ENCODE peak calls at places on chromosomes 3 and 15, in nine cellular contexts. D is WTC11; R is CD4-positive, alpha-beta T cell; U is uterus; S is bronchial epithelial cell; F is activated CD8-positive, alpha-beta T cell treated with anti-CD3 and anti-CD28 coated beads for 36 hours; C is astrocyte; W is cardiac muscle cell; V is activated B cell treated with CpG ODN at 0.5 μM for 24 hours. I is an unnamed sample.

GRCh38 chr15:58549013-58549779 is 117.4 kb downstream of the LIPC start:
- DNase-seq in D (no peak), R (no peak), U (no peak), S (no peak), F (no peak), C (no peak), W (peak; percentile 27), V (no peak), I (no peak)

GRCh38 chr3:109532257-109533216 is 195.2 kb upstream of the DPPA4 start:
- DNase-seq in D (peak; percentile 72), R (peak; percentile 15), U (no peak), S (peak; percentile 55), F (peak; percentile 74), C (peak; percentile 70), W (peak; percentile 61), V (no peak), I (peak; percentile 49)

GRCh38 chr3:86109434-86109833 is 881.5 kb downstream of the VGLL3 start:
- DNase-seq in D (no peak), R (no peak), U (no peak), S (no peak), F (no peak), C (no peak), W (no peak), V (no peak), I (no peak)

GRCh38 chr15:52788099-52788986 is 1.8 kb downstream of the ONECUT1 start:
- DNase-seq in D (no peak), R (no peak), U (no peak), S (no peak), F (no peak), C (no peak), W (no peak), V (no peak), I (no peak)

GRCh38 chr3:118817748-118818165 is 216.9 kb downstream of the IGSF11 start:
- DNase-seq in D (peak; percentile 54), R (no peak), U (no peak), S (peak; percentile 65), F (peak; percentile 71), C (peak; percentile 23), W (peak; percentile 70), V (no peak), I (peak; percentile 55)

GRCh38 chr3:114060906-114061655 is 4.5 kb downstream of the QTRT2 start:
- DNase-seq in D (no peak), R (no peak), U (no peak), S (no peak), F (no peak), C (no peak), W (no peak), V (no peak), I (no peak)

GRCh38 chr3:98930413-98930812 is 28.9 kb upstream of the DCBLD2 start:
- DNase-seq in D (no peak), R (no peak), U (no peak), S (no peak), F (no peak), C (no peak), W (no peak), V (no peak), I (no peak)

GRCh38 chr15:68644996-68645395 is 66.2 kb downstream of the CORO2B start:
- DNase-seq in D (no peak), R (no peak), U (no peak), S (no peak), F (no peak), C (no peak), W (peak; percentile 11), V (no peak), I (no peak)

GRCh38 chr15:41557673-41558399 is 1.2 kb upstream of the TYRO3 start:
- DNase-seq in D (peak; percentile 76), R (peak; percentile 56), U (peak; percentile 67), S (peak; percentile 51), F (peak; percentile 84), C (peak; percentile 32), W (peak; percentile 83), V (peak; percentile 39), I (peak; percentile 74)

GRCh38 chr3:143885803-143886427 is 37.6 kb upstream of the SLC9A9 start:
- DNase-seq in D (peak; percentile 20), R (no peak), U (no peak), S (peak; percentile 48), F (peak; percentile 59), C (no peak), W (peak; percentile 51), V (no peak), I (peak; percentile 7)

GRCh38 chr3:196322-197153 is at the start of gene CHL1:
- DNase-seq in D (no peak), R (no peak), U (peak; percentile 15), S (no peak), F (no peak), C (no peak), W (peak; percentile 46), V (peak; percentile 21), I (peak; percentile 70)

DNA sequence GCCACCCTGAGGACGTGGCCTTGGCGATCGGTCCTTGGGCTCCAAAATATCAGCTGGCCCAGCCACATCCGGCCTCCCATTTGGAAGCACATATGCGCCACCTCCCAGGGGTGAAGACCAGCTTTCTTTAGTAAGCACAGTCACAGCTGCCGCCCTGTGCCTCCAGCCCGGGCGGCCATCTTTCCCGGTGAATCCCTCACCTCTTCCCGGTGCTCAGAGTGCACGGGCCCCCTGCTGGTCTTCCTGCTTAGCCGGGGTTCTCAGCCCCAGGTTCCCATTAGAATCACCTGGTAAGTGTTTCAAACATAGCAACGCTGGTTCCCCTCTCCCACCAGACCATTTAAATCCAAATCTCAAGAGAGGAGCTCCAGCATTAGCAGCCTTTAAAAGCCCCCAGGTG is 232.2 kb downstream of the VPS13C start:
- DNase-seq in D (no peak), R (no peak), U (no peak), S (no peak), F (no peak), C (no peak), W (no peak), V (no peak), I (no peak)
- TF ChIP-seq CTCF in D (no peak), R (no peak), U (no peak), S (no peak), F (no peak), C (no peak), W (no peak), V (no peak), I (no peak)

GRCh38 chr3:30747771-30748281 is 141.4 kb downstream of the TGFBR2 start:
- DNase-seq in D (no peak), R (no peak), U (no peak), S (peak; percentile 80), F (no peak), C (peak; percentile 89), W (peak; percentile 36), V (no peak), I (no peak)

GRCh38 chr3:30750967-30751366 is 143.5 kb downstream of the GADL1 start:
- DNase-seq in D (peak; percentile 31), R (no peak), U (no peak), S (no peak), F (no peak), C (no peak), W (no peak), V (no peak), I (no peak)

GRCh38 chr3:30752961-30753360 is 141.5 kb downstream of the GADL1 start:
- DNase-seq in D (no peak), R (no peak), U (no peak), S (peak; percentile 87), F (peak; percentile 23), C (peak; percentile 71), W (no peak), V (no peak), I (no peak)

GRCh38 chr3:30749230-30749629 is 142.8 kb downstream of the TGFBR2 start:
- DNase-seq in D (no peak), R (no peak), U (no peak), S (peak; percentile 83), F (no peak), C (peak; percentile 27), W (no peak), V (no peak), I (no peak)

DNA sequence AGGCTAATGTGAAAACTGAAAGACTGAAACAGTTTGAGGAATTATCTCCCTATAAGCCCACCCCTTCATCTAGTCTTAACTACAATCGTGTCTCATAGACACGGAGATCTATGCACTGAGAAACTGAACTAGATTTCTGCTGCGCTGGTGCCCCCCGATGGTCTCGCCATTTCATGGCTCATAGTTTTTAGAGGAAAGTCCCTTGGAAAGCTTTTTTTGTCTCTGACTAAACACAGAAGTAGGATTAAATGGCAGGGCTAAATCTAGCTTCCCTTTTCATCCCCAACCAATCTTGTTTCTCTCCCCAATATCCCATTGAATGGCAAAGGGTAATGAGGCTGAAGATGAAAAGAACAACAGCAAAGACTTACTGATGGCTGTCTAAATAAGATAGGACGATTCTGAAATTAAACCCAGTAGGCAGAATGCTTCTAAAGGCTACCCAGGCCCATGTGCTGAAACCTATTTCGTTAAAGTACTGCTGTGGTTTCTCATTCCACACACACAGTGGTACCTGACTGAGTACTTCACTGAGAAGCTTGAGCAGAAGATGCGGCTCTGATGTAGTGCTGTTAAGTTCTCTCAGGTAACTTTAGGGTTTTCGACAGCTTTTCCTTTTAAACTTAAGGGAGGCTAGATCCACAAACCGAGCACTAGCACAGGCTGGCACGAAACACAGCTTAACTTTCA is 142.7 kb downstream of the GADL1 start:
- DNase-seq in D (peak; percentile 54), R (peak; percentile 40), U (peak; percentile 21), S (peak; percentile 24), F (peak; percentile 83), C (peak; percentile 26), W (peak; percentile 54), V (peak; percentile 20), I (peak; percentile 44)
- TF ChIP-seq CTCF in D (peak; percentile 18), R (peak; percentile 73), U (no peak), S (peak; percentile 12), F (peak; percentile 75), C (peak; percentile 51), W (peak; percentile 59), V (no peak), I (peak; percentile 47)

GRCh38 chr15:38701134-38701533 is 136.5 kb upstream of the RASGRP1 start:
- DNase-seq in D (no peak), R (no peak), U (no peak), S (no peak), F (no peak), C (no peak), W (no peak), V (no peak), I (no peak)

GRCh38 chr15:38696790-38697495 is 132.3 kb upstream of the RASGRP1 start:
- DNase-seq in D (no peak), R (no peak), U (no peak), S (no peak), F (no peak), C (no peak), W (no peak), V (no peak), I (no peak)

GRCh38 chr15:38698215-38698614 is 133.6 kb upstream of the RASGRP1 start:
- DNase-seq in D (no peak), R (no peak), U (no peak), S (no peak), F (peak; percentile 47), C (no peak), W (no peak), V (no peak), I (no peak)

GRCh38 chr15:38702178-38702912 is 137.7 kb upstream of the RASGRP1 start:
- DNase-seq in D (no peak), R (no peak), U (no peak), S (peak; percentile 80), F (no peak), C (no peak), W (no peak), V (no peak), I (no peak)

GRCh38 chr15:38699633-38700230 is 135.1 kb upstream of the RASGRP1 start:
- DNase-seq in D (peak; percentile 67), R (peak; percentile 61), U (peak; percentile 27), S (peak; percentile 67), F (peak; percentile 89), C (no peak), W (peak; percentile 66), V (no peak), I (peak; percentile 53)
- TF ChIP-seq CTCF in D (peak; percentile 60), R (peak; percentile 96), U (peak; percentile 51), S (peak; percentile 84), F (peak; percentile 89), C (peak; percentile 92), W (peak; percentile 95), V (no peak), I (peak; percentile 78)

GRCh38 chr15:26126070-26126469 is 262.9 kb upstream of the ATP10A start:
- DNase-seq in D (no peak), R (no peak), U (no peak), S (no peak), F (no peak), C (no peak), W (no peak), V (no peak), I (no peak)
- TF ChIP-seq CTCF in D (no peak), R (no peak), U (no peak), S (no peak), F (no peak), C (no peak), W (no peak), V (no peak), I (no peak)